ENCODE peak calls at places on chromosome 14, in five cellular contexts. X is IMR-90, W is H1, R is K562, N is HepG2. E is an unnamed sample.

GRCh38 chr14:95480887-95481226 is 35.6 kb downstream of the SYNE3 start:
- DNase-seq in X (no peak), N (no peak), W (no peak), R (no peak), E (no peak)

GRCh38 chr14:24052656-24053547 is 1.1 kb downstream of the CARMIL3 start:
- DNase-seq in W (no peak), X (no peak), N (no peak), R (peak), E (no peak)

GRCh38 chr14:64812412-64812811 is 67.3 kb downstream of the SPTB start:
- DNase-seq in N (no peak), X (no peak), W (peak), R (no peak), E (no peak)

GRCh38 chr14:95998656-95999055 is 40.5 kb upstream of the C14orf132 start:
- DNase-seq in X (peak), R (no peak), W (no peak), N (no peak), E (peak)

GRCh38 chr14:91402278-91403068 is 15.1 kb downstream of the CCDC88C start:
- DNase-seq in R (peak), W (no peak), X (no peak), N (no peak), E (no peak)

GRCh38 chr14:92040431-92041040 is 677 bp upstream of the TRIP11 start:
- DNase-seq in N (peak), X (peak), R (peak), W (no peak), E (peak)

GRCh38 chr14:90556666-90557450 is 160.0 kb downstream of the CALM1 start:
- DNase-seq in R (peak), W (no peak), X (no peak), N (peak), E (no peak)

GRCh38 chr14:75249251-75249957 is 29.2 kb upstream of the FOS start:
- DNase-seq in N (no peak), R (peak), W (no peak), X (no peak), E (no peak)

GRCh38 chr14:100755649-100756048 is 29.0 kb downstream of the DLK1 start:
- DNase-seq in W (no peak), X (peak), R (peak), N (no peak), E (no peak)

GRCh38 chr14:105452963-105453362 is 21.7 kb upstream of the CRIP2 start:
- DNase-seq in W (no peak), X (no peak), R (no peak), N (no peak), E (no peak)

GRCh38 chr14:69327507-69327906 is 67.5 kb downstream of the GALNT16 start:
- DNase-seq in N (no peak), R (no peak), W (no peak), X (no peak), E (no peak)

GRCh38 chr14:54278087-54278486 is 118.7 kb upstream of the CDKN3 start:
- DNase-seq in R (peak), X (no peak), N (no peak), W (no peak), E (no peak)

GRCh38 chr14:23562822-23563472 is 4.6 kb downstream of the AP1G2 start:
- DNase-seq in R (peak), X (peak), W (peak), N (peak), E (peak)

GRCh38 chr14:103679351-103679750 is 35.9 kb downstream of the XRCC3 start:
- DNase-seq in W (peak), X (no peak), R (peak), N (peak), E (peak)

GRCh38 chr14:89485264-89485663 is 68.2 kb upstream of the FOXN3 start:
- DNase-seq in N (no peak), W (no peak), R (no peak), X (no peak), E (no peak)

GRCh38 chr14:56056031-56056430 is 62.2 kb upstream of the PELI2 start:
- DNase-seq in W (no peak), X (no peak), N (no peak), R (no peak), E (no peak)

GRCh38 chr14:42884100-42884499 is 1277.4 kb downstream of the LRFN5 start:
- DNase-seq in R (no peak), W (no peak), X (peak), N (no peak), E (peak)

GRCh38 chr14:91867316-91867988 is at the start of gene TC2N:
- DNase-seq in X (no peak), N (no peak), W (no peak), R (no peak), E (no peak)

GRCh38 chr14:102930753-102931579 is 8.5 kb downstream of the AMN start:
- DNase-seq in N (no peak), W (peak), X (peak), R (peak), E (no peak)

GRCh38 chr14:91383439-91383838 is 34.2 kb downstream of the CCDC88C start:
- DNase-seq in N (no peak), R (no peak), X (no peak), W (no peak), E (no peak)

GRCh38 chr14:25431211-25432076 is 381.5 kb upstream of the STXBP6 start:
- DNase-seq in R (peak), W (peak), X (no peak), N (peak), E (peak)

GRCh38 chr14:68703093-68703492 is 89.8 kb downstream of the ZFP36L1 start:
- DNase-seq in R (peak), N (no peak), W (no peak), X (peak), E (peak)

GRCh38 chr14:73462078-73462715 is 3.9 kb upstream of the NUMB start:
- DNase-seq in R (peak), X (peak), W (no peak), N (peak), E (peak)

GRCh38 chr14:24072436-24072835 is 1.1 kb downstream of the CPNE6 start:
- DNase-seq in N (no peak), W (no peak), R (no peak), X (no peak), E (no peak)

GRCh38 chr14:65168840-65169239 is 66.5 kb upstream of the MAX start:
- DNase-seq in W (no peak), N (no peak), R (no peak), X (no peak), E (no peak)

GRCh38 chr14:24441485-24441884 is 1.1 kb downstream of the SDR39U1 start:
- DNase-seq in X (no peak), N (no peak), R (no peak), W (no peak), E (no peak)

DNA sequence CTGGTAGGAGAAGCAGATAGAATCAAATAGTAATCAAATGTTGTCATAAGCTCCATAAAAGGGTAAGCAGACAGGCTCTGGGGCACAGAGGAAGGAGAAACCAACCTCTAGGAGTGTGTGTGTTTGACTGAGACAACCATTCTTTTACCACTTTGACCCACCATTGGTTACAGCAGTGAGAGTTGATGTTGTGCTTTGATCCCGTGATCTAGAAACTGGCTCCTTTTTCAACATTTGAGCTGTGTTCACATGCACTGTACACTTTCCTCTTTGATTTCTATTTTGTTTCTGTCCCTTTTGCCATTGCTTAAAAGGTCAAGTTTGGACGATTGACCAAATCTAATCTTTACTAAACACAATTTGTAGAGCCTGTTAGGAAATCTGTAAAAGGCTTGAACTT is 108.0 kb downstream of the DAAM1 start:
- DNase-seq in R (no peak), W (no peak), N (peak), X (no peak), E (no peak)
- TF ChIP-seq MAFK in R (no peak), W (no peak), N (no peak), X (no peak), E (no peak)

GRCh38 chr14:36716614-36717184 is 55.0 kb downstream of the PAX9 start:
- DNase-seq in W (no peak), X (no peak), R (no peak), N (peak), E (no peak)
- TF ChIP-seq MAFK in W (no peak), X (no peak), R (no peak), N (no peak), E (no peak)

DNA sequence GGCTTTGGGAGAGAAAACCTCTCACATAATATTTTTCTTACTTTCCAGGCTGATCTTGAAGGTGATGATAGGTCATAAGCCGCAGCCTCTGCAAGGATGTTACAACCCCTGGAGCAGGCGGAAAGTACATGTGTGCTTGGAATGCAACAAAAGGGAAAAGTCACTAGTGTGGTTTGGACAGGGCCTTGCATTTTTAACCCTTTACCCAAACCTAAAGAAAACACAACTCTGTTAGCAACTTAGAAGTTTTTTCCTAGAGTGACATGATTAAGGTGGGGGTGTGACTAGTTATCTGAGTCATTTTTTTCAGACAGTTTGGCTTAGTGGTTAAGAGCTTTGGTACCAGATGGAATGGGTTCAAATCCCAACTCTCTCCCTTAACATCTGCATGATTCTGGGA is 97.0 kb downstream of the TMEM30B start:
- DNase-seq in R (no peak), X (peak), W (no peak), N (no peak), E (no peak)
- TF ChIP-seq MAFK in R (no peak), X (no peak), W (no peak), N (no peak), E (no peak)

DNA sequence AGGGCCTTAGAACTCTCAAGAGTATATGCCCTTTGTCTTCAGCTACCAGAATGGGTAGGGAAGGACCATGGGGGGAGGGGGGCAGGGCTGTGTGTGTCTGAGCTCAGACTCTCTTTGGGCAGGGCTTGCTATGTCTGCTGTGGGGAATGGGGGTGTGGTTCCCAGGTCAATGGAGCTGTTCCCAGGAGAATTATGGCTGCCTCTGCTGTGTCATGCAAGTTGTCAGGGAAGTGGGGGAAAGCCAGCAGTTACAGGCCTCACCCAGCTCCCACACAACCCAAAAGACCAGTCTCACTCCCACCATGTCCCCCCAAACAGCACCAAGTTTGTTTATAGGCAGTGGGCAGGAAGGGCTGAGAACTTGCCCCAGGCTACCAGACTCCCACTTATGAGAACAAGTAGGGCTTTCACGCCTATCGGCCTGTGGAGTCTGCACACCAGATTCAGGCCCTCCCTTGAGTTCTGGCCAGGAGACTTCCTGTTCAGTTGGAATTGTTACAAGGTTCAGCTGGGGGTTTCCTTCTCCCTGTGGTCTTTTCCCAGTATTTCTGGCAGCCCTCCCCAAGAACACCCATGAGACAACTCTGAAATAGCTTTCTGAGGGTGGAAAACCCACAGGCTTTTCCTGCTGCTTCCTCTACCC is 6.1 kb upstream of the SERPINA11 start:
- DNase-seq in W (no peak), X (no peak), N (no peak), R (no peak), E (no peak)
- TF ChIP-seq MAFK in W (no peak), X (no peak), N (no peak), R (no peak), E (no peak)

E was measured in A549.